ENCODE peak calls at places on chromosomes 6 and 20, in six cellular contexts. K is GM23248, B is PC-3, N is MM.1S, J is GM23338, P is neural progenitor cell. E is an unnamed sample.

GRCh38 chr6:20841806-20842205 is 307.5 kb downstream of the CDKAL1 start:
- DNase-seq in K (no peak), B (no peak), N (no peak), J (no peak), P (no peak), E (no peak)

GRCh38 chr20:2022163-2022562 is 28.3 kb upstream of the PDYN start:
- DNase-seq in K (no peak), B (no peak), N (no peak), J (no peak), P (no peak), E (no peak)

GRCh38 chr20:45097485-45098095 is 3.3 kb downstream of the KCNS1 start:
- DNase-seq in K (peak; percentile 61), B (no peak), N (no peak), J (peak; percentile 72), P (no peak), E (no peak)

GRCh38 chr6:143149771-143150170 is 89.1 kb downstream of the AIG1 start:
- DNase-seq in K (peak; percentile 91), B (no peak), N (no peak), J (no peak), P (no peak), E (no peak)

GRCh38 chr20:25046181-25046641 is 11.7 kb downstream of the ACSS1 start:
- DNase-seq in K (no peak), B (no peak), N (no peak), J (no peak), P (no peak), E (no peak)

GRCh38 chr6:24923885-24924401 is 11.8 kb downstream of the RIPOR2 start:
- DNase-seq in K (no peak), B (no peak), N (no peak), J (peak; percentile 81), P (peak; percentile 56), E (no peak)

GRCh38 chr6:30418448-30418847 is 70.9 kb upstream of the HLA-E start:
- DNase-seq in K (no peak), B (no peak), N (no peak), J (no peak), P (no peak), E (no peak)

GRCh38 chr6:43292341-43292740 is 5.7 kb upstream of the SLC22A7 start:
- DNase-seq in K (no peak), B (no peak), N (no peak), J (no peak), P (no peak), E (no peak)

GRCh38 chr6:31775633-31776263 is 1.4 kb downstream of the VWA7 start:
- DNase-seq in K (no peak), B (no peak), N (no peak), J (no peak), P (no peak), E (no peak)

GRCh38 chr20:62770916-62771315 is 25.4 kb upstream of the MRGBP start:
- DNase-seq in K (no peak), B (no peak), N (no peak), J (no peak), P (no peak), E (no peak)

GRCh38 chr6:7545509-7546369 is 4.3 kb downstream of the DSP start:
- DNase-seq in K (peak; percentile 35), B (no peak), N (no peak), J (no peak), P (no peak), E (no peak)

GRCh38 chr6:144123836-144124235 is 26.5 kb upstream of the STX11 start:
- DNase-seq in K (no peak), B (no peak), N (no peak), J (no peak), P (no peak), E (no peak)

GRCh38 chr6:11232177-11232967 is at the start of gene NEDD9:
- DNase-seq in K (peak; percentile 99), B (peak; percentile 96), N (peak; percentile 96), J (peak; percentile 99), P (peak; percentile 98), E (peak; percentile 96)

GRCh38 chr6:140046030-140046632 is 671.7 kb upstream of the CITED2 start:
- DNase-seq in K (no peak), B (no peak), N (no peak), J (no peak), P (no peak), E (no peak)

GRCh38 chr20:32316667-32317066 is 39.2 kb downstream of the KIF3B start:
- DNase-seq in K (peak; percentile 65), B (peak; percentile 80), N (no peak), J (no peak), P (no peak), E (peak; percentile 35)

GRCh38 chr6:93407186-93407585 is 12.2 kb downstream of the EPHA7 start:
- DNase-seq in K (no peak), B (peak; percentile 18), N (no peak), J (no peak), P (no peak), E (no peak)

GRCh38 chr20:13990465-13990864 is at the start of gene SEL1L2:
- DNase-seq in K (no peak), B (no peak), N (no peak), J (peak; percentile 94), P (peak; percentile 93), E (no peak)

GRCh38 chr6:113909224-113909856 is 52.2 kb downstream of the MARCKS start:
- DNase-seq in K (peak; percentile 76), B (peak; percentile 75), N (peak; percentile 59), J (peak; percentile 89), P (peak; percentile 80), E (peak; percentile 57)

GRCh38 chr6:158488065-158488464 is 71.8 kb upstream of the TMEM181 start:
- DNase-seq in K (peak; percentile 98), B (peak; percentile 85), N (no peak), J (no peak), P (no peak), E (peak; percentile 78)

GRCh38 chr20:37511605-37512275 is 9.3 kb upstream of the NNAT start:
- DNase-seq in K (peak; percentile 87), B (peak; percentile 24), N (no peak), J (no peak), P (no peak), E (no peak)

GRCh38 chr6:10081075-10081474 is 333.8 kb downstream of the TFAP2A start:
- DNase-seq in K (no peak), B (no peak), N (no peak), J (no peak), P (no peak), E (no peak)

GRCh38 chr20:41428285-41428684 is 61.7 kb upstream of the EMILIN3 start:
- DNase-seq in K (peak; percentile 15), B (peak; percentile 54), N (no peak), J (no peak), P (no peak), E (no peak)

GRCh38 chr6:188821-189655 is 103.2 kb upstream of the DUSP22 start:
- DNase-seq in K (peak; percentile 89), B (peak; percentile 92), N (peak; percentile 90), J (peak; percentile 96), P (peak; percentile 93), E (peak; percentile 69)

GRCh38 chr6:156543431-156543830 is 233.7 kb upstream of the ARID1B start:
- DNase-seq in K (peak; percentile 8), B (no peak), N (no peak), J (no peak), P (no peak), E (no peak)

GRCh38 chr6:161125591-161125990 is 134.0 kb downstream of the MAP3K4 start:
- DNase-seq in K (no peak), B (no peak), N (no peak), J (no peak), P (no peak), E (no peak)

GRCh38 chr20:1877604-1878195 is 17.5 kb upstream of the SIRPA start:
- DNase-seq in K (no peak), B (no peak), N (no peak), J (no peak), P (no peak), E (no peak)

GRCh38 chr20:19457551-19457950 is 245.1 kb downstream of the SLC24A3 start:
- DNase-seq in K (no peak), B (no peak), N (no peak), J (no peak), P (no peak), E (no peak)

GRCh38 chr6:65229768-65230167 is 477.3 kb downstream of the EYS start:
- DNase-seq in K (no peak), B (no peak), N (no peak), J (no peak), P (no peak), E (no peak)

GRCh38 chr6:2940010-2940850 is 31.1 kb downstream of the SERPINB6 start:
- DNase-seq in K (no peak), B (no peak), N (peak; percentile 91), J (no peak), P (no peak), E (no peak)

GRCh38 chr20:35120012-35120701 is 27.0 kb downstream of the EDEM2 start:
- DNase-seq in K (peak; percentile 64), B (no peak), N (no peak), J (no peak), P (no peak), E (peak; percentile 66)

GRCh38 chr20:21398505-21399057 is 1.3 kb upstream of the NKX2-4 start:
- DNase-seq in K (no peak), B (no peak), N (no peak), J (no peak), P (no peak), E (no peak)
- TF ChIP-seq EZH2 in K (no peak), B (no peak), N (no peak), J (peak; percentile 33), P (no peak), E (no peak)

GRCh38 chr6:148221580-148221979 is 121.1 kb upstream of the SASH1 start:
- DNase-seq in K (peak; percentile 19), B (peak; percentile 4), N (no peak), J (peak; percentile 27), P (no peak), E (peak; percentile 55)

GRCh38 chr6:148231572-148231971 is 111.1 kb upstream of the SASH1 start:
- DNase-seq in K (peak; percentile 64), B (peak; percentile 45), N (no peak), J (no peak), P (no peak), E (peak; percentile 77)

GRCh38 chr6:148223424-148223842 is 119.2 kb upstream of the SASH1 start:
- DNase-seq in K (peak; percentile 83), B (peak; percentile 14), N (no peak), J (no peak), P (no peak), E (peak; percentile 49)

GRCh38 chr6:148225871-148226270 is 116.8 kb upstream of the SASH1 start:
- DNase-seq in K (no peak), B (no peak), N (no peak), J (no peak), P (no peak), E (no peak)
- H3K27me3 ChIP-seq in K (no peaks in the 10 kb centered on the region), B (no peaks in the 10 kb centered on the region), N (no peaks in the 10 kb centered on the region), J (no peaks in the 10 kb centered on the region), P (no peaks in the 10 kb centered on the region), E (no peaks in the 10 kb centered on the region)

GRCh38 chr6:32983964-32984638 is 15.7 kb downstream of the BRD2 start:
- DNase-seq in K (no peak), B (no peak), N (no peak), J (no peak), P (no peak), E (no peak)
- H3F3A ChIP-seq in K (peaks cover 59% of the 10 kb centered on the region), B (peaks cover 40% of the 10 kb centered on the region), N (peaks cover 58% of the 10 kb centered on the region), J (peaks cover 56% of the 10 kb centered on the region), P (peaks cover 57% of the 10 kb centered on the region), E (peaks cover 56% of the 10 kb centered on the region)

DNA sequence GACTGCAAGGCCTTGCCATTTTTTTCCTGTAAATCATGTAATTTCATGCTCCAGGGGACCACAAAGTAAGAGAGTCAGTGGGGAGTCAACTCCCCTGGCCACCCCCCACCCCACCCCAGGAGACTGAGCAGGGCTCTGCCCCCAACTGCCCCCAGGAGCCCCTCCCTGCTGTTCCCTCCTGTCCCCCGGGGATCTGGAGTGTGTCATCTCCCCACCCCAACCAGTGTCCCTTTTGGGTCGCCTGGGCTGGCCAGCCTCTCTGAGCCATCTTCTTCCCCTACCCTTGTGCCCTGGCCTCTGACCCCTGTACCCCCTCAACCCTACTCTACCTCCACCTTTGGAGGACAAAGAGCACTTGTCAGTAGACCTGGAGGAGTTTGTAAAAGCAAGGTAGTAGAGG is 29.4 kb downstream of the FOXP4 start:
- DNase-seq in K (no peak), B (no peak), N (no peak), J (no peak), P (no peak), E (no peak)
- TF ChIP-seq EZH2 in K (no peak), B (no peak), N (no peak), J (no peak), P (no peak), E (no peak)